ENCODE peak calls at places on chromosomes 7 and 10, in four cellular contexts. C is HepG2, U is K562, W is GM12878. L is an unnamed sample.

GRCh38 chr7:25786958-25787730 is 364.9 kb upstream of the NFE2L3 start:
- DNase-seq in C (no peak), U (no peak), W (no peak), L (no peak)

GRCh38 chr10:92200564-92200963 is 90.3 kb downstream of the CPEB3 start:
- DNase-seq in C (no peak), U (no peak), W (no peak), L (no peak)

GRCh38 chr7:26346611-26347200 is 55.0 kb downstream of the SNX10 start:
- DNase-seq in C (no peak), U (no peak), W (no peak), L (no peak)

GRCh38 chr7:27678617-27679260 is 16.1 kb upstream of the HIBADH start:
- DNase-seq in C (peak), U (no peak), W (no peak), L (no peak)

GRCh38 chr10:132163278-132163765 is 23.4 kb upstream of the DPYSL4 start:
- DNase-seq in C (peak), U (peak), W (no peak), L (peak)

GRCh38 chr10:124626759-124627380 is 117.3 kb downstream of the FAM53B start:
- DNase-seq in C (no peak), U (no peak), W (peak), L (no peak)

GRCh38 chr10:125061557-125062243 is 98.7 kb downstream of the CTBP2 start:
- DNase-seq in C (no peak), U (no peak), W (no peak), L (no peak)

GRCh38 chr7:31126976-31127375 is 74.9 kb downstream of the ADCYAP1R1 start:
- DNase-seq in C (no peak), U (no peak), W (no peak), L (no peak)

GRCh38 chr10:95821766-95822165 is 65.8 kb downstream of the ENTPD1 start:
- DNase-seq in C (no peak), U (no peak), W (no peak), L (no peak)

GRCh38 chr7:76383089-76383944 is 24.5 kb upstream of the YWHAG start:
- DNase-seq in C (peak), U (peak), W (no peak), L (peak)
- TF ChIP-seq SMC3 in C (no peak), U (no peak), W (no peak), L (no peak)

DNA sequence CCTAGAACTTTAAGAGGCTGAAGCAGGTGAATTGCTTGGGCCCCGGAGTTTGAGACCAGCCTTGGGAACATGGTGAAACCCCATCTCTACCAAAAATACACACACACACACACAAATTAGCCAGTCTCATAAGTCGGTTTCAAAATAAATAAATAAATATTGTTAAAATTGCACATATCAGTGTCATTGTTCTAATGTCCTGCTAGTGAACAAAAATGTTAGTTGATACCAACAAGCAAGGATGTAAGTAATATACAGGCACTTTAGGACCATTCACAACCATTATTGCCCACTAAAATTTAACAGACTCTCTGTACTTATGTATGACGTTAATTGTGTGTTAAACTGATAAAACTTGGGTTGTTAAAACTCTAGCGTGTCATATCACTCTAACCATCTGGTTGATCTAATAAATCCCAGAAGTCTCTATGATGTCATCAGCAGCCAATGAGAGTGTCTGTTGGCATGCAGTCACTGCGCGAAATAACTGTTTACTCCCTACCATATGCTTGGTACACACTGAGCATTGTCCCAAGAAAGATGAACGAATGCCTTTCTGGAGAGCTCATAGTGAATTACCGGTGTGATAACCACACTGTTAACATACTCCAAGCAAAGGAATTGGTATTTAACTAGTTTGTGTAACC is 30.4 kb upstream of the OTUD1 start:
- DNase-seq in C (no peak), U (no peak), W (no peak), L (peak)
- TF ChIP-seq NFIC in C (no peak), U (no peak), W (no peak), L (no peak)

DNA sequence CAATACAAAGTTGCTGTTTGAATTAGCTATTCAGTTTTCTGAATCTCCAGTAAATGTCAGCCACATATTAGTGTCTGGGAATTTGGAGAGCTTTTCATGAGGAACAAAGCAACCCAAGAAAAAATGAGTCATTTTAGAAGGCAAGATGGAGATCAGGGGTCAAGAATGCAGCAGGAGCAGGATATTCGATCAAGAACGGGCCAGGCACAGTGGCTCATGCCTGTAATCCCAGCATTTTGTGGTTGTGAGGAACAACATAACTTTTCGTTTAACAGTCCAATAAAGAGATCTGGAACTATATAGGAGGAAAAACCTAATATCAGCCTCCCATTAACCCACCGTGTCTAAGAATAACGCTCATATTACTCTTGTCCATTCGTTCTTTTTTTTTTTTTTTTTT is 600.5 kb downstream of the MAGI2 start:
- DNase-seq in C (no peak), U (no peak), W (no peak), L (no peak)
- TF ChIP-seq USF2 in C (no peak), U (no peak), W (no peak), L (no peak)

DNA sequence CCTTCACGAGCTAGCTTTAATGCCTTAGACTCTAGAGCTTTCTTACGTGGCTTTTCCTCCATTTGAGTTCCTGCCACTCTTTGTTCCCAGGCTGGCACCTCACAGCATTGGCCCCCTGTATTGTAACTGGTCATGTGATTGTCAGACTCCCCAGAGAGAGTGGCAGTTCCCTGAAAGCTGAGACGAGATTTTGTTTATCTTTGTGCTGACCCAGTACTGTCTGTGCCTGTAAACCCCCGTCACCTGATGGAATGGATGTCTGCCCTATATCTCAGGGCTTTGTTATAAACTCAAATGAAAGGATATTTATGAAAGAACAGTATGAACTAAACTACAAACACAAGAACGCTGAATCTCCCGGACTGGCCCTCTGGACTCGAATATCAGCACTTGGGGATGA is 13.0 kb downstream of the NOBOX start:
- DNase-seq in C (no peak), U (no peak), W (no peak), L (no peak)
- TF ChIP-seq SMC3 in C (no peak), U (no peak), W (no peak), L (no peak)

GRCh38 chr7:138565451-138566114 is 105.5 kb downstream of the TRIM24 start:
- DNase-seq in C (peak), U (peak), W (no peak), L (no peak)
- TF ChIP-seq NFIC in C (peak), U (peak), W (no peak), L (no peak)

GRCh38 chr10:66322777-66323176 is 603.1 kb upstream of the LRRTM3 start:
- DNase-seq in C (no peak), U (no peak), W (no peak), L (no peak)
- TF ChIP-seq USF2 in C (no peak), U (no peak), W (no peak), L (no peak)

DNA sequence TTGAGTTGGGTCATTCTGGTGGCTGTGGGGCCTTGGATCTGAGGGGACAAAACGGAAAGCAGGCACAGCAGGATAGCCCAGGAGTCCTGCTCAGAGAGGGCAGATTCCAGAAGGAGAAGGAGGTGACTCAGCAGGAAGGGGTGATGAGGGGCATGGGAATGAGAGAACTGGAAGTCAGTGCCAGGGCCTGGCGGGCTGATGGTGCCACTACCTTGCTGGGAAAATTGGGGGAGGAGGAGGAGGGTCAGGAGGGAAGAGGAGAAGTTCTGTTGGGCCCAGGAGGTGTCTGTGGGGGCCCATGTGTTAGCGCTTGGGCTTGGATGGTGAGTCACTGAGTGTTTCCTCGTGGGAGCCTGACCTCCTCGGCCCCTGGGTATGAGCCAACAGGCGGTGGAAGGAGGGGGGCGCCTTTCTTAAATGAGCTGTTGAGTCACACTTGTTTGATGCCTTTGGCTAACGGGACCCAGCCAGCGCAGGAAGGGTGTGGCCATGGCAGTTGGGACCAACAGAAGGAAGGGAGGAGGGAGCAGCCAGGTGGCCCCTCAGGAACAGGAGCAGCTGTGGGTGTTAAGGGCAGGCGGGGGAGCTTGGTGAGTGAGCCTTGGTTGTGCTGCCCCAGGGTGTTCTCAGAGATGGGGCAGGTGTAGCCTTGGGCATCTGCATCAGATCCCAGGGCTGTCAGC is 130.0 kb upstream of the BTBD16 start:
- DNase-seq in C (peak), U (no peak), W (no peak), L (no peak)
- TF ChIP-seq SMC3 in C (no peak), U (no peak), W (no peak), L (no peak)

DNA sequence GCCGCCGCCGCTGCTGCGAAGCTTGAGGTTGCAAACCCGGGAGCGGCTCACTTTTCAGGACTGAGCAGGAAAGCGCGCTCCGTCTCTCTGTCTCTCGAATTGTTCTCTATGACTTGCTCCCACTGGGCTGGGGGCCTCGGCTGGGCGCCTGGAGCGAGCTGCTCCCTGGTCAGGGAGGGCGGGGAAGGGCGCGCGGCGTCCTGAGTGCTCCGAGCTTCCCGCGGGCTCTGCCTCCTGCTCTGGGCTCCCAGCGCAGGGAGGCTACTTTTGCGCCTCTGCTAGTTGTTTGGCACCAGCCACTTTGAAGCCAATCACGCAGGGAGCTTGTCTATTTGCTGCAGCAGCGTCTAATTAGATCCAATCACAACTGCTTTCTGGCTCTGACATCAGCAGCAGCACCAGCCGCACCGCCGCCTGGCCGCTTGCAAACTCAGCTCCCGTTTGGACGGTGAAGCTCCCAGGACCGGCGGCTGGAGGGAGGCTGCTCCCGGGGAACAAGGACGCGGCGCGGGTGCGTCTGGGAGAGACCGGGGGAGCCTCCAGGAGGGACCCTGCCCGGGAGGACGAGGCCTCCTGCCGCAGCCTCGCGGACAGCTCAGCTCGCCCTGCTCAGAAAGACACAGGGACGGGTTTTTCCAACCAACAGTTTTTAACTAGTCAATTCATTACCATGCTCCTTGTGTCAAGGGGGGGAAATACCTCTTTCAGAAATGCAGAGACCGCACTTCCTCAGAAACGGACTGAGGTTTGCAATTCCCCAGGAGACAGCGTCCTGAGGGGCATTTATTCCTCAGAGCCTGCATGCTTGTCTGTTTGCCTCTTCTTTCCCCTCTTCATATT is at the start of gene ADARB2:
- DNase-seq in C (no peak), U (no peak), W (peak), L (peak)
- TF ChIP-seq NFIC in C (no peak), U (no peak), W (peak), L (no peak)

GRCh38 chr7:166370-167060 is 25.9 kb upstream of the FAM20C start:
- DNase-seq in C (no peak), U (no peak), W (no peak), L (no peak)
- TF ChIP-seq USF2 in C (no peak), U (no peak), W (no peak), L (no peak)

L was measured in SK-N-SH.